ENCODE peak calls at places on chromosomes 7 and 10, in eight cellular contexts. N is lower lobe of right lung, W is ovary, F is GM12878, Q is lung, D is Panc1, S is HCT116, M is PC-9. T is an unnamed sample.

GRCh38 chr7:128914566-128915151 is 4.2 kb upstream of the KCP start:
- DNase-seq in W (no peak), S (no peak), D (no peak), F (no peak), Q (no peak), N (no peak), M (no peak), T (no peak)

GRCh38 chr10:47165711-47166404 is 134.1 kb upstream of the GDF10 start:
- DNase-seq in N (peak; percentile 80), Q (peak; percentile 40), F (no peak), W (peak; percentile 48), S (no peak), M (no peak), D (no peak), T (peak; percentile 60)

GRCh38 chr7:12212051-12212485 is 974 bp downstream of the TMEM106B start:
- DNase-seq in N (no peak), M (no peak), W (no peak), F (no peak), D (peak; percentile 2), S (peak; percentile 16), Q (no peak), T (no peak)

GRCh38 chr10:94496010-94496409 is 49.6 kb upstream of the HELLS start:
- DNase-seq in D (no peak), S (no peak), W (no peak), N (no peak), M (no peak), F (peak; percentile 26), Q (no peak), T (no peak)

GRCh38 chr7:88291401-88292173 is 15.1 kb downstream of the STEAP4 start:
- DNase-seq in D (no peak), Q (peak; percentile 39), S (no peak), N (peak; percentile 59), F (no peak), W (no peak), M (peak; percentile 97), T (no peak)

GRCh38 chr10:113052076-113052830 is 102.2 kb downstream of the TCF7L2 start:
- DNase-seq in Q (no peak), M (no peak), S (no peak), W (no peak), N (no peak), D (no peak), F (no peak), T (no peak)

GRCh38 chr10:113261130-113261529 is 291.7 kb upstream of the HABP2 start:
- DNase-seq in S (no peak), M (no peak), W (no peak), N (no peak), F (no peak), Q (no peak), D (no peak), T (no peak)

GRCh38 chr7:51244890-51245289 is 71.7 kb downstream of the COBL start:
- DNase-seq in M (no peak), Q (no peak), W (no peak), D (no peak), F (no peak), N (no peak), S (no peak), T (no peak)

GRCh38 chr7:12696001-12696400 is 8.6 kb downstream of the ARL4A start:
- DNase-seq in S (no peak), Q (no peak), M (no peak), F (no peak), N (no peak), W (no peak), D (no peak), T (no peak)

GRCh38 chr10:94011296-94011695 is 17.6 kb downstream of the PLCE1 start:
- DNase-seq in F (no peak), W (no peak), M (peak; percentile 35), N (no peak), D (no peak), S (no peak), Q (no peak), T (no peak)

GRCh38 chr10:74246495-74246894 is 95.5 kb downstream of the ADK start:
- DNase-seq in Q (no peak), S (no peak), F (no peak), D (no peak), M (no peak), W (no peak), N (no peak), T (no peak)

GRCh38 chr7:12629816-12630614 is 57.4 kb upstream of the ARL4A start:
- DNase-seq in D (no peak), F (no peak), S (no peak), W (no peak), M (no peak), N (no peak), Q (no peak), T (no peak)

GRCh38 chr10:48932831-48933670 is 6.6 kb downstream of the LRRC18 start:
- DNase-seq in F (no peak), N (no peak), D (no peak), S (no peak), W (no peak), Q (no peak), M (no peak), T (no peak)

GRCh38 chr10:21497177-21497807 is 28.2 kb downstream of the SKIDA1 start:
- DNase-seq in W (peak; percentile 89), D (no peak), N (peak; percentile 95), Q (peak; percentile 93), M (peak; percentile 82), S (peak; percentile 82), F (no peak), T (peak; percentile 92)

GRCh38 chr7:2594599-2594998 is 35.8 kb downstream of the IQCE start:
- DNase-seq in Q (no peak), F (no peak), S (no peak), W (no peak), N (no peak), D (no peak), M (no peak), T (no peak)
- TF ChIP-seq CTCF in Q (no peak), F (no peak), S (no peak), W (no peak), N (no peak), D (no peak), M (no peak), T (no peak)

GRCh38 chr10:5661043-5661442 is 5.4 kb downstream of the ASB13 start:
- DNase-seq in M (no peak), D (no peak), W (no peak), S (no peak), N (no peak), Q (no peak), F (no peak), T (no peak)

GRCh38 chr10:5663692-5664427 is 2.5 kb downstream of the ASB13 start:
- DNase-seq in Q (no peak), W (no peak), D (no peak), M (no peak), N (no peak), S (no peak), F (no peak), T (no peak)

GRCh38 chr10:5665380-5666323 is 743 bp downstream of the ASB13 start:
- DNase-seq in M (no peak), Q (no peak), D (no peak), S (no peak), W (peak; percentile 62), N (peak; percentile 73), F (no peak), T (peak; percentile 35)

GRCh38 chr10:5659702-5660528 is 6.5 kb downstream of the ASB13 start:
- DNase-seq in S (peak; percentile 8), W (no peak), N (peak; percentile 78), Q (peak; percentile 52), M (peak; percentile 89), D (no peak), F (no peak), T (no peak)

DNA sequence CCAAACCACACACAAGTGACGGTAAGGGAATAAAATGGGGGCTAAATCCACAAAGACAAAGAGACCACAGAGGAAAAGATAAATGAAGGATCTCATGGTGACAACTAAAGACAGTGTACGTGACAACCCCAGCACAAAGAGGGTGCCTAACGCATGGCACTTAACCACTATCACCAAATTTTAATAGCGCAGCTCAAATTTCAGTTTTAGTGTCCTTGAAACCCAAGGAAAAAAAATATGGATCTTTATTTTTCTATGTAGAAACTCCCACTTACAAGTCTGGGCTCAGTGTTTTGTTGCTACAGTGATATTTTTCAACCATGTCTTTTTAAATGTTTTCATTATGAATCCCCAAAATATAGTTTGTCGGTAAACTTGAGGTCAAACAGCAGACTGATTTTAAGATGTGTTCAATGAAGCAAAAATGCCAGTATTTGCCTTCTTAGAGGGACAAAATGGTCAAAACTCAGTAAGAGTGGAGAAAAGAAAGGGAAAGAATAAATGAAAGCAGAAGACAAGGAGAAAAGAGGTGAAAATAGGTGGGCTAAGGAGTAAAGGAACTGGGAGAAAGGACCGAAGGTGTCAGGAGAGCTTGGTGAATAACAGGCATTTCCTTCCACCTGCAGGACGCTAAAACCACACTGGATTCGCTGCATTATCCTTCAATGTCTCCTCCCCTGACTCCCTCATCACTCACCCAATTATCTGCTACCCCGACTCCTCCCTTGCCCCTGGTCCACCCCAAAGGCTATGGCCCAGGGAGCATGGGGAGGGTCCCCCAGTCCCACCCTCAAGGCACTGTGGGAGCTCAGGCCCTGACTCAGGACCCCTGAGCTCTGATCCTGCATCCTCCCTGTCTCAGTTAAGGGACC is 3.5 kb downstream of the ASB13 start:
- DNase-seq in Q (no peak), W (no peak), M (no peak), S (no peak), N (no peak), F (no peak), D (no peak), T (no peak)
- H3K4me3 ChIP-seq in Q (no peak overlapping the region), W (no peak overlapping the region), M (no peak overlapping the region), S (no peak overlapping the region), N (no peak overlapping the region), F (no peak overlapping the region), D (no peak overlapping the region), T (no peak overlapping the region)

GRCh38 chr10:127736915-127737562 is at the start of gene FOXI2:
- DNase-seq in S (no peak), M (no peak), D (no peak), Q (no peak), F (no peak), N (no peak), W (no peak), T (no peak)
- H3K27me3 ChIP-seq in S (peaks cover 28% of the 10 kb centered on the region), M (no peaks in the 10 kb centered on the region), D (peaks cover 6% of the 10 kb centered on the region), Q (peaks cover 31% of the 10 kb centered on the region), F (peaks cover 1% of the 10 kb centered on the region), N (peaks cover 68% of the 10 kb centered on the region), W (peaks cover 3% of the 10 kb centered on the region), T (peaks cover 94% of the 10 kb centered on the region)

GRCh38 chr7:139505563-139505962 is 17.9 kb upstream of the CLEC2L start:
- DNase-seq in S (peak; percentile 15), F (no peak), M (no peak), Q (no peak), N (no peak), D (no peak), W (no peak), T (no peak)
- TF ChIP-seq CTCF in S (peak; percentile 71), F (peak; percentile 13), M (peak; percentile 44), Q (no peak), N (peak; percentile 10), D (peak; percentile 68), W (no peak), T (no peak)

GRCh38 chr7:80439894-80440811 is 71.7 kb downstream of the GNAT3 start:
- DNase-seq in Q (no peak), F (no peak), M (no peak), W (no peak), N (no peak), S (no peak), D (no peak), T (no peak)
- H3K4me3 ChIP-seq in Q (no peak overlapping the region), F (no peak overlapping the region), M (no peak overlapping the region), W (no peak overlapping the region), N (no peak overlapping the region), S (no peak overlapping the region), D (no peak overlapping the region), T (no peak overlapping the region)

GRCh38 chr10:89202033-89202425 is 5.1 kb downstream of the CH25H start:
- DNase-seq in M (no peak), N (no peak), S (no peak), W (no peak), Q (no peak), D (no peak), F (no peak), T (no peak)
- H3K27me3 ChIP-seq in M (no peaks in the 10 kb centered on the region), N (peaks cover 6% of the 10 kb centered on the region), S (no peaks in the 10 kb centered on the region), W (no peaks in the 10 kb centered on the region), Q (no peaks in the 10 kb centered on the region), D (peaks cover 19% of the 10 kb centered on the region), F (peaks cover 7% of the 10 kb centered on the region), T (peaks cover 38% of the 10 kb centered on the region)